ENCODE peak calls at places on chromosomes 7 and 10, in ten cellular contexts. I, Y, H, K, P, G, M, V, R and C are unnamed samples.

GRCh38 chr10:78457804-78458483 is 424.3 kb downstream of the RPS24 start:
- DNase-seq in I (no peak), Y (peak), H (peak), K (peak), P (peak), G (peak), M (no peak), V (no peak), R (no peak), C (no peak)

GRCh38 chr10:133187091-133187905 is 27.3 kb downstream of the KNDC1 start:
- DNase-seq in I (no peak), Y (no peak), H (no peak), K (no peak), P (no peak), G (no peak), M (no peak), V (no peak), R (no peak), C (no peak)

GRCh38 chr7:157843336-157844140 is 506.7 kb downstream of the DNAJB6 start:
- DNase-seq in I (no peak), Y (no peak), H (no peak), K (no peak), P (no peak), G (no peak), M (no peak), V (no peak), R (no peak), C (no peak)

GRCh38 chr10:98259606-98260319 is 8.2 kb downstream of the LOXL4 start:
- DNase-seq in I (no peak), Y (peak), H (no peak), K (no peak), P (no peak), G (no peak), M (no peak), V (no peak), R (no peak), C (no peak)

GRCh38 chr10:113267616-113268015 is 285.2 kb upstream of the HABP2 start:
- DNase-seq in I (no peak), Y (no peak), H (no peak), K (peak), P (no peak), G (no peak), M (no peak), V (no peak), R (no peak), C (no peak)

GRCh38 chr7:44194069-44194468 is 4.8 kb upstream of the GCK start:
- DNase-seq in I (no peak), Y (no peak), H (no peak), K (peak), P (no peak), G (no peak), M (no peak), V (no peak), R (no peak), C (no peak)

GRCh38 chr7:22660293-22660692 is 66.7 kb upstream of the IL6 start:
- DNase-seq in I (no peak), Y (no peak), H (no peak), K (no peak), P (no peak), G (no peak), M (no peak), V (no peak), R (no peak), C (no peak)

GRCh38 chr10:129345763-129346162 is 121.3 kb upstream of the MGMT start:
- DNase-seq in I (no peak), Y (no peak), H (no peak), K (no peak), P (no peak), G (no peak), M (no peak), V (no peak), R (no peak), C (no peak)

GRCh38 chr7:95421847-95422444 is 12.9 kb downstream of the PON2 start:
- DNase-seq in I (no peak), Y (peak), H (no peak), K (no peak), P (peak), G (no peak), M (no peak), V (no peak), R (no peak), C (no peak)

GRCh38 chr7:35286422-35286821 is 32.5 kb upstream of the TBX20 start:
- DNase-seq in I (no peak), Y (peak), H (no peak), K (no peak), P (peak), G (no peak), M (no peak), V (no peak), R (no peak), C (no peak)

GRCh38 chr10:131311661-131312260 is at the start of gene TCERG1L:
- DNase-seq in I (no peak), Y (no peak), H (no peak), K (no peak), P (no peak), G (no peak), M (peak), V (no peak), R (no peak), C (no peak)

GRCh38 chr7:123771256-123771655 is 22.5 kb upstream of the WASL start:
- DNase-seq in I (no peak), Y (no peak), H (no peak), K (no peak), P (no peak), G (no peak), M (no peak), V (no peak), R (no peak), C (no peak)
- TF ChIP-seq CTCF in I (no peak), Y (no peak), H (no peak), K (no peak), P (no peak), G (peak), M (no peak), V (no peak), R (no peak), C (no peak)

GRCh38 chr10:119250641-119251314 is 43.4 kb downstream of the GRK5 start:
- DNase-seq in I (no peak), Y (peak), H (peak), K (peak), P (peak), G (no peak), M (no peak), V (no peak), R (no peak), C (no peak)

GRCh38 chr10:119252470-119253151 is 45.2 kb downstream of the GRK5 start:
- DNase-seq in I (no peak), Y (no peak), H (no peak), K (no peak), P (no peak), G (no peak), M (no peak), V (no peak), R (no peak), C (no peak)

GRCh38 chr10:119251315-119251708 is 43.9 kb downstream of the GRK5 start:
- DNase-seq in I (no peak), Y (peak), H (no peak), K (peak), P (peak), G (no peak), M (no peak), V (no peak), R (no peak), C (no peak)

GRCh38 chr10:119253433-119254174 is 46.2 kb downstream of the GRK5 start:
- DNase-seq in I (no peak), Y (peak), H (peak), K (peak), P (peak), G (peak), M (no peak), V (no peak), R (peak), C (no peak)

GRCh38 chr10:119252051-119252465 is 44.7 kb downstream of the GRK5 start:
- DNase-seq in I (no peak), Y (peak), H (no peak), K (peak), P (no peak), G (no peak), M (peak), V (no peak), R (peak), C (no peak)
- TF ChIP-seq CTCF in I (no peak), Y (peak), H (peak), K (no peak), P (peak), G (no peak), M (peak), V (no peak), R (no peak), C (no peak)

DNA sequence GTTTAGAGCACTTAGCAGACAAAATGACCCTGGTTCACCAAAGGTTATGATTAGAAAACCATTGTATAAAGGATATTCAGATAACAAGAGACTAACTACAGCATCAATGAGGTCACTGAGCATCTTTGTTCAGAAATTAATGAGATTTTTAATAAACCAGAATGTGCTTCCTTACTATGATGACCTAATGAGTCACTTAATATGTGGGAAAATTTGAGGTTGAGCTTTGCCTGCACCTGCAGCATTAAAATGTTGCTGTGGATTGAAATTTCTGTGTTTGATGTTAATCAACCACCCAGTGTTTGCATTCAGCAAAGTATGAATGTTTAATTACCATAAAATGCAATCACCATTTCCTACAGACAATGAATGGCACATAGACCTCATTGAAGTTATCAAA is 45.8 kb downstream of the EXOC6 start:
- DNase-seq in I (no peak), Y (no peak), H (no peak), K (no peak), P (no peak), G (no peak), M (no peak), V (no peak), R (no peak), C (no peak)
- TF ChIP-seq CTCF in I (no peak), Y (no peak), H (no peak), K (no peak), P (no peak), G (no peak), M (no peak), V (no peak), R (no peak), C (no peak)

GRCh38 chr7:49166441-49166840 is 242.1 kb downstream of the CDC14C start:
- DNase-seq in I (no peak), Y (peak), H (no peak), K (no peak), P (peak), G (no peak), M (no peak), V (no peak), R (no peak), C (no peak)
- TF ChIP-seq CTCF in I (no peak), Y (peak), H (peak), K (peak), P (no peak), G (no peak), M (no peak), V (peak), R (no peak), C (peak)

DNA sequence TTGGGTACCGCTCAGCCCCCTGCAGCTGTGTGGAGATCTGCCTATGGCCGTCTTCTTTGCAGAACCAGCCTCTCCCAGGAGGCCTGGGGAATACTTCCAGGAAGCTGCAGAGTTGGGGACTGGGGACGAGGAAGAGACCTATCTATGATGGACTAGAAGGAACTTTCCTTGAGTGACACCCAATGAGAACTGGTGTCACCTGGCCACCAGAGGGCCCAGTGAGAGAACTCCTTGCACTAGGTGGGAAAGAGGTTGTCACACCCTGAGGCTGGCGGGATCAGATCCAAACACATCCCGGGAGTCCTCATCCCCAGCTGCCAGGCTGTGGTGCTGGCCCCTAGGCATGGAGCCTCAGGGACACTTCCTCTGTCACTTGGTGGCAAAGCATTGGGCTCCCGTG is 4.9 kb upstream of the GRID2IP start:
- DNase-seq in I (no peak), Y (no peak), H (no peak), K (no peak), P (no peak), G (no peak), M (no peak), V (no peak), R (no peak), C (no peak)
- TF ChIP-seq CTCF in I (no peak), Y (no peak), H (no peak), K (peak), P (no peak), G (peak), M (no peak), V (peak), R (no peak), C (no peak)

GRCh38 chr10:48523212-48523819 is 81.6 kb downstream of the ARHGAP22 start:
- DNase-seq in I (no peak), Y (peak), H (peak), K (peak), P (peak), G (peak), M (peak), V (peak), R (peak), C (no peak)

GRCh38 chr10:48522011-48522765 is 82.7 kb downstream of the ARHGAP22 start:
- DNase-seq in I (no peak), Y (no peak), H (no peak), K (no peak), P (peak), G (no peak), M (no peak), V (no peak), R (no peak), C (no peak)

GRCh38 chr10:48525113-48525512 is 79.8 kb downstream of the ARHGAP22 start:
- DNase-seq in I (no peak), Y (no peak), H (no peak), K (no peak), P (no peak), G (no peak), M (no peak), V (no peak), R (no peak), C (no peak)

GRCh38 chr10:48525956-48526355 is 78.9 kb downstream of the ARHGAP22 start:
- DNase-seq in I (no peak), Y (no peak), H (no peak), K (no peak), P (no peak), G (no peak), M (no peak), V (no peak), R (no peak), C (no peak)

GRCh38 chr10:48523820-48524758 is 80.8 kb downstream of the ARHGAP22 start:
- DNase-seq in I (no peak), Y (peak), H (no peak), K (no peak), P (peak), G (peak), M (peak), V (peak), R (no peak), C (peak)
- TF ChIP-seq CTCF in I (no peak), Y (peak), H (peak), K (peak), P (peak), G (peak), M (peak), V (peak), R (no peak), C (peak)

GRCh38 chr10:28991326-28991725 is 297.5 kb upstream of the LYZL1 start:
- DNase-seq in I (no peak), Y (peak), H (no peak), K (peak), P (peak), G (peak), M (peak), V (no peak), R (no peak), C (no peak)

GRCh38 chr10:28995497-28995896 is 293.4 kb upstream of the LYZL1 start:
- DNase-seq in I (no peak), Y (no peak), H (no peak), K (no peak), P (no peak), G (no peak), M (no peak), V (no peak), R (no peak), C (no peak)

GRCh38 chr10:28993056-28993455 is 295.8 kb upstream of the LYZL1 start:
- DNase-seq in I (no peak), Y (no peak), H (no peak), K (no peak), P (no peak), G (no peak), M (no peak), V (no peak), R (no peak), C (no peak)

GRCh38 chr10:28988980-28989379 is 299.9 kb upstream of the LYZL1 start:
- DNase-seq in I (no peak), Y (no peak), H (no peak), K (no peak), P (no peak), G (no peak), M (no peak), V (no peak), R (no peak), C (no peak)

DNA sequence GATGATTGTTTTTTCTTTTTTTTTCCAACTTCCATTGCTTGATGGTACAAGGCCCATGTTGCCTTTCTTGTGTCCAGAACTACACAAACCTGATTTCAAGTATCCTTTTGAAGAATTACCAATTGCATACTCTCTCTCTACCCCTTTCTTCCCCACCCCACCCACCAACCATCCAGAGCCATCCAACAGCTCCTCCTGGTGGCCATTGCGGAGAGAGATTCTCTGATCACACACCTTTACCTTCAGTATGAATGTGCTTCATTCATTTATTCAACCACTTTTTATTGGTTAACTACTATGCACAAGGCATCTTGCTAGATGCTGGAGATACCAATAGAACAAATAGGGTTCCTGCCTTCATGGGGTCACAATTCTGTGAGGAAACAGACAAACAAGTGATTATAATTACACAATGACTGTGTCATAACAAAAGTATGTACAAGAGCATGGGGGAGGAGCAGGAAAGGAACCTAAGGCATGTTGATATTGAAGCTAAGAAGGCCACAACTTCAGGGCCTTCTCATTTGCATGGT is 297.1 kb upstream of the LYZL1 start:
- DNase-seq in I (no peak), Y (peak), H (no peak), K (no peak), P (peak), G (peak), M (peak), V (peak), R (no peak), C (peak)
- TF ChIP-seq CTCF in I (peak), Y (peak), H (peak), K (peak), P (peak), G (peak), M (peak), V (peak), R (peak), C (peak)

DNA sequence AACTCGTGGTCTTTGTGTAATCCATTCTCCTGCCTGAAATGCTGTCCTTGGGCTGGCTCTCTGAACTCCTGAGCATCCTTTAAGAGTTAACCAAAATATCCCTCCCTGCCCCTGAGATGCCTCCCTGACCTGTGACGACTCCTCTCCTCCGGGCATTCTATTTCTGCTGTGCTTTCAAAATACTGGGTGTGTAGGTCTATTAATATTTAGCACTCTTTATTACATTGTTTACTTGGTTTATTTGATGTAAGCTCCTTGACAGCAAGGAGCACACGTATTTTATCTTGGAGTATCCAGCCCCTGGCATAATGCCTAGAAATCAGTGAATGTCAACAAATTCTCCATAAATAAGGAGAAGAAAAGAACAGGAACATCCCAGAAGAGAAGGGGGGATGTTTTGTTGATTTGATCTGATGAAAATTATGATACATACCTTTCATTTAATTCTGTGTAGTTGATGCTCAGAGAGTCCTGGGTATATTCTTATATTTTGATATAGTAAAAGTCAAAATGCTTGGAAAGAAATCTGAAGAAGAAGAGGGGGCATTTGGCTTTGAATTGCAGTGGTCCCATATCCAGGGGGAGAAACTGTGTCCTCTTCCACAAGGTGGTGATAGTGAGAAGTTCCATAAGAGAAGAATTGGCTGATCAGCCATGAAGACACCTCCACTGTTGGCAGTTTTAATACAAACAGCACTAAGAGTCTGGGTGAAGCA is 107.7 kb upstream of the MPP7 start:
- DNase-seq in I (no peak), Y (peak), H (no peak), K (no peak), P (no peak), G (peak), M (no peak), V (no peak), R (no peak), C (no peak)
- TF ChIP-seq CTCF in I (no peak), Y (no peak), H (no peak), K (peak), P (peak), G (no peak), M (peak), V (peak), R (no peak), C (peak)

DNA sequence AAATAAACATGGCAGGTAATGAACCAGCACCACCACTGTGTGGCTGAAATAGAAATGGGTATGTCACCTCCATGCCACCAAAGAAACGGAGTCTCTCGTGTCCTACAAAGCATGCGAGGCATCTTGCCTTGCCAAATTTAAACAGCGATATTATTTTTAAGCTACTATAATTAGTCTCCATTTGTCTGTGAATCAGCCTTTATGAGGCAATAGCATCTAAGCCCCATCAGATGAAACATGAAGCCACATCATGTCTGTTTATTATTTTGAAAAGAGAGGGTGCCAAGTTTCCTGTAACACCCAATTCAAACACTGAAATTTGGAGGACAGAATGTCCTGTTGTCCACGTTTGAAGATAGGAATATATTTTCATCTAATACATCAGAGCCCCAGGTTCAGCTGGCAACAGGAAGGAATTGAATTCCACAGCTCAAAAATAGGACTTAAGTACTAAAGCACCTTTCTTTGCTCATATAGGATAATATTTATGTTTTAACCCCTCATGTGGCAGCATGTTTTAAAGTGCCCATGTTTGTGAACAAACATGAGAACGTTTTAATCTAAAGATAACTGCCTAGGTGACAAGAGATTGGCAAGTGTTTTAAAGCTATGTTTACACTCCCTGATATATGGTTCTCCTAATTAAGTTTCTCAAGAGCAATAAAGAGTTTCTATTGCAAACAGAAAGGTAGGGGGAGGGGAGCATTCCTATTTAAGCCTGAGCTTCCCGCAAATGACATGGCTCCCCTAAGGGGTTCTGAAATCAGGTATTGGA is 86.8 kb downstream of the SORBS1 start:
- DNase-seq in I (no peak), Y (peak), H (no peak), K (no peak), P (peak), G (no peak), M (no peak), V (no peak), R (no peak), C (no peak)
- TF ChIP-seq CTCF in I (peak), Y (no peak), H (no peak), K (no peak), P (no peak), G (no peak), M (no peak), V (no peak), R (peak), C (no peak)